ENCODE peak calls at places on chromosomes 1 and 21, in seven cellular contexts. One of them, this sample, is unnamed.

GRCh38 chr1:119711804-119712341 is at the start of gene PHGDH:
- DNase-seq in stomach: peak; percentile 75
- DNase-seq in WERI-Rb-1: peak; percentile 56
- DNase-seq in substantia nigra: peak; percentile 69
- DNase-seq in effector memory CD4-positive, alpha-beta T cell: no peak
- DNase-seq in foreskin keratinocyte: peak; percentile 69
- DNase-seq in HCT116: peak; percentile 80
- DNase-seq in this sample: peak; percentile 74

GRCh38 chr1:9066945-9067807 is 2.3 kb downstream of the SLC2A5 start:
- DNase-seq in stomach: no peak
- DNase-seq in WERI-Rb-1: no peak
- DNase-seq in substantia nigra: peak; percentile 32
- DNase-seq in effector memory CD4-positive, alpha-beta T cell: no peak
- DNase-seq in foreskin keratinocyte: no peak
- DNase-seq in HCT116: no peak
- DNase-seq in this sample: peak; percentile 84

GRCh38 chr1:241167121-241167619 is 189.8 kb downstream of the RGS7 start:
- DNase-seq in stomach: no peak
- DNase-seq in WERI-Rb-1: no peak
- DNase-seq in substantia nigra: no peak
- DNase-seq in effector memory CD4-positive, alpha-beta T cell: no peak
- DNase-seq in foreskin keratinocyte: no peak
- DNase-seq in HCT116: no peak
- DNase-seq in this sample: no peak

GRCh38 chr1:22739648-22740385 is 29.2 kb downstream of the EPHB2 start:
- DNase-seq in stomach: no peak
- DNase-seq in WERI-Rb-1: peak; percentile 24
- DNase-seq in substantia nigra: no peak
- DNase-seq in effector memory CD4-positive, alpha-beta T cell: no peak
- DNase-seq in foreskin keratinocyte: peak; percentile 52
- DNase-seq in HCT116: no peak
- DNase-seq in this sample: peak; percentile 74

GRCh38 chr1:43540653-43541071 is 10.0 kb downstream of the PTPRF start:
- DNase-seq in stomach: no peak
- DNase-seq in WERI-Rb-1: no peak
- DNase-seq in substantia nigra: peak; percentile 73
- DNase-seq in effector memory CD4-positive, alpha-beta T cell: no peak
- DNase-seq in foreskin keratinocyte: no peak
- DNase-seq in HCT116: no peak
- DNase-seq in this sample: no peak

GRCh38 chr21:26119906-26120305 is 50.7 kb downstream of the APP start:
- DNase-seq in stomach: no peak
- DNase-seq in WERI-Rb-1: no peak
- DNase-seq in substantia nigra: no peak
- DNase-seq in effector memory CD4-positive, alpha-beta T cell: no peak
- DNase-seq in foreskin keratinocyte: no peak
- DNase-seq in HCT116: no peak
- DNase-seq in this sample: no peak

GRCh38 chr21:20592482-20592881 is 405.7 kb upstream of the NCAM2 start:
- DNase-seq in stomach: no peak
- DNase-seq in WERI-Rb-1: no peak
- DNase-seq in substantia nigra: no peak
- DNase-seq in effector memory CD4-positive, alpha-beta T cell: no peak
- DNase-seq in foreskin keratinocyte: peak; percentile 17
- DNase-seq in HCT116: no peak
- DNase-seq in this sample: no peak

GRCh38 chr1:162756523-162756922 is 34.0 kb upstream of the HSD17B7 start:
- DNase-seq in stomach: no peak
- DNase-seq in WERI-Rb-1: no peak
- DNase-seq in substantia nigra: no peak
- DNase-seq in effector memory CD4-positive, alpha-beta T cell: no peak
- DNase-seq in foreskin keratinocyte: peak; percentile 21
- DNase-seq in HCT116: no peak
- DNase-seq in this sample: no peak

GRCh38 chr1:68703921-68704354 is 207.1 kb upstream of the DEPDC1 start:
- DNase-seq in stomach: no peak
- DNase-seq in WERI-Rb-1: no peak
- DNase-seq in substantia nigra: no peak
- DNase-seq in effector memory CD4-positive, alpha-beta T cell: no peak
- DNase-seq in foreskin keratinocyte: peak; percentile 18
- DNase-seq in HCT116: no peak
- DNase-seq in this sample: no peak

GRCh38 chr1:65310078-65310587 is 790 bp downstream of the DNAJC6 start:
- DNase-seq in stomach: no peak
- DNase-seq in WERI-Rb-1: peak; percentile 92
- DNase-seq in substantia nigra: peak; percentile 60
- DNase-seq in effector memory CD4-positive, alpha-beta T cell: no peak
- DNase-seq in foreskin keratinocyte: no peak
- DNase-seq in HCT116: no peak
- DNase-seq in this sample: no peak

GRCh38 chr1:8365661-8366362 is 47.9 kb downstream of the SLC45A1 start:
- DNase-seq in stomach: no peak
- DNase-seq in WERI-Rb-1: peak; percentile 8
- DNase-seq in substantia nigra: no peak
- DNase-seq in effector memory CD4-positive, alpha-beta T cell: no peak
- DNase-seq in foreskin keratinocyte: no peak
- DNase-seq in HCT116: no peak
- DNase-seq in this sample: no peak

GRCh38 chr1:235102993-235103411 is 25.6 kb downstream of the TOMM20 start:
- DNase-seq in stomach: no peak
- DNase-seq in WERI-Rb-1: no peak
- DNase-seq in substantia nigra: no peak
- DNase-seq in effector memory CD4-positive, alpha-beta T cell: no peak
- DNase-seq in foreskin keratinocyte: no peak
- DNase-seq in HCT116: no peak
- DNase-seq in this sample: no peak

DNA sequence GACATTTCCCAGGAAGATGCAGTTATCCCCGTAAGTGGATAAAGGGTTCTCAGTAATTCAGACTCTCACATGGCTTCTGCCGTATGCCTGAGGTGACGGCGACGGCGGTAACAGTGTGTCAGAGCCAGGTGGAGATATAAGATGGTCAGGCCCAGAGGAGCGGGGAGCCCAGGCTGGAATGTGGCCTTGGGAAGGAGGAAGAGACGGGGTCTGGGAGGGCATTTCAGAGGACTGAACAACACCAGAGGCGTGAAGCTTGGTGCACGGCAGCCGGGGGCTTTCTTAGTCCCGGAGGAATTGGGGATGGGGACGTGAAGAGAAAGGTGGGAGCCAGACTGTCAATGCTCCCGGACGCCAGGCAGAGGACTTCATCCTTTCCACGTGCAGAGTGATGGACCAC is 1.0 kb downstream of the RER1 start:
- DNase-seq in stomach: no peak
- DNase-seq in WERI-Rb-1: no peak
- DNase-seq in substantia nigra: no peak
- DNase-seq in effector memory CD4-positive, alpha-beta T cell: no peak
- DNase-seq in foreskin keratinocyte: no peak
- DNase-seq in HCT116: no peak
- DNase-seq in this sample: no peak
- H3K27ac ChIP-seq in stomach: peak overlapping the region; percentile 99
- H3K27ac ChIP-seq in WERI-Rb-1: peak overlapping the region; percentile 71
- H3K27ac ChIP-seq in substantia nigra: no peak overlapping the region
- H3K27ac ChIP-seq in effector memory CD4-positive, alpha-beta T cell: peak overlapping the region; percentile 73
- H3K27ac ChIP-seq in foreskin keratinocyte: no peak overlapping the region
- H3K27ac ChIP-seq in HCT116: peak overlapping the region; percentile 85
- H3K27ac ChIP-seq in this sample: no peak overlapping the region

GRCh38 chr1:20093940-20094391 is 24.0 kb downstream of the PLA2G5 start:
- DNase-seq in stomach: no peak
- DNase-seq in WERI-Rb-1: no peak
- DNase-seq in substantia nigra: no peak
- DNase-seq in effector memory CD4-positive, alpha-beta T cell: no peak
- DNase-seq in foreskin keratinocyte: no peak
- DNase-seq in HCT116: no peak
- DNase-seq in this sample: no peak
- H3K27ac ChIP-seq in stomach: peak overlapping the region; percentile 33
- H3K27ac ChIP-seq in WERI-Rb-1: no peak overlapping the region
- H3K27ac ChIP-seq in substantia nigra: no peak overlapping the region
- H3K27ac ChIP-seq in effector memory CD4-positive, alpha-beta T cell: no peak overlapping the region
- H3K27ac ChIP-seq in foreskin keratinocyte: no peak overlapping the region
- H3K27ac ChIP-seq in HCT116: no peak overlapping the region
- H3K27ac ChIP-seq in this sample: no peak overlapping the region

GRCh38 chr1:55639526-55639925 is 424.4 kb upstream of the USP24 start:
- DNase-seq in stomach: no peak
- DNase-seq in WERI-Rb-1: no peak
- DNase-seq in substantia nigra: no peak
- DNase-seq in effector memory CD4-positive, alpha-beta T cell: no peak
- DNase-seq in foreskin keratinocyte: no peak
- DNase-seq in HCT116: no peak
- DNase-seq in this sample: no peak
- H3K27ac ChIP-seq in stomach: no peak overlapping the region
- H3K27ac ChIP-seq in WERI-Rb-1: no peak overlapping the region
- H3K27ac ChIP-seq in substantia nigra: no peak overlapping the region
- H3K27ac ChIP-seq in effector memory CD4-positive, alpha-beta T cell: no peak overlapping the region
- H3K27ac ChIP-seq in foreskin keratinocyte: no peak overlapping the region
- H3K27ac ChIP-seq in HCT116: no peak overlapping the region
- H3K27ac ChIP-seq in this sample: no peak overlapping the region

GRCh38 chr1:32701421-32701911 is 1.1 kb downstream of the SYNC start:
- DNase-seq in stomach: no peak
- DNase-seq in WERI-Rb-1: no peak
- DNase-seq in substantia nigra: no peak
- DNase-seq in effector memory CD4-positive, alpha-beta T cell: no peak
- DNase-seq in foreskin keratinocyte: no peak
- DNase-seq in HCT116: no peak
- DNase-seq in this sample: no peak
- H3K27ac ChIP-seq in stomach: peak overlapping the region; percentile 87
- H3K27ac ChIP-seq in WERI-Rb-1: no peak overlapping the region
- H3K27ac ChIP-seq in substantia nigra: no peak overlapping the region
- H3K27ac ChIP-seq in effector memory CD4-positive, alpha-beta T cell: no peak overlapping the region
- H3K27ac ChIP-seq in foreskin keratinocyte: no peak overlapping the region
- H3K27ac ChIP-seq in HCT116: no peak overlapping the region
- H3K27ac ChIP-seq in this sample: peak overlapping the region; percentile 61

GRCh38 chr1:160082926-160083325 is 1.6 kb downstream of the KCNJ9 start:
- DNase-seq in stomach: no peak
- DNase-seq in WERI-Rb-1: no peak
- DNase-seq in substantia nigra: no peak
- DNase-seq in effector memory CD4-positive, alpha-beta T cell: no peak
- DNase-seq in foreskin keratinocyte: no peak
- DNase-seq in HCT116: no peak
- DNase-seq in this sample: no peak
- H3K27ac ChIP-seq in stomach: no peak overlapping the region
- H3K27ac ChIP-seq in WERI-Rb-1: no peak overlapping the region
- H3K27ac ChIP-seq in substantia nigra: peak overlapping the region; percentile 94
- H3K27ac ChIP-seq in effector memory CD4-positive, alpha-beta T cell: no peak overlapping the region
- H3K27ac ChIP-seq in foreskin keratinocyte: no peak overlapping the region
- H3K27ac ChIP-seq in HCT116: no peak overlapping the region
- H3K27ac ChIP-seq in this sample: no peak overlapping the region

GRCh38 chr1:246588322-246588721 is 22.1 kb downstream of the CNST start:
- DNase-seq in stomach: no peak
- DNase-seq in WERI-Rb-1: no peak
- DNase-seq in substantia nigra: no peak
- DNase-seq in effector memory CD4-positive, alpha-beta T cell: no peak
- DNase-seq in foreskin keratinocyte: no peak
- DNase-seq in HCT116: no peak
- DNase-seq in this sample: no peak

GRCh38 chr1:246591047-246591446 is 24.8 kb downstream of the CNST start:
- DNase-seq in stomach: no peak
- DNase-seq in WERI-Rb-1: no peak
- DNase-seq in substantia nigra: no peak
- DNase-seq in effector memory CD4-positive, alpha-beta T cell: no peak
- DNase-seq in foreskin keratinocyte: no peak
- DNase-seq in HCT116: no peak
- DNase-seq in this sample: no peak

GRCh38 chr1:246592695-246593094 is 26.4 kb downstream of the CNST start:
- DNase-seq in stomach: no peak
- DNase-seq in WERI-Rb-1: no peak
- DNase-seq in substantia nigra: no peak
- DNase-seq in effector memory CD4-positive, alpha-beta T cell: no peak
- DNase-seq in foreskin keratinocyte: no peak
- DNase-seq in HCT116: no peak
- DNase-seq in this sample: peak; percentile 88

GRCh38 chr1:246591958-246592357 is 25.7 kb downstream of the CNST start:
- DNase-seq in stomach: no peak
- DNase-seq in WERI-Rb-1: no peak
- DNase-seq in substantia nigra: no peak
- DNase-seq in effector memory CD4-positive, alpha-beta T cell: no peak
- DNase-seq in foreskin keratinocyte: no peak
- DNase-seq in HCT116: no peak
- DNase-seq in this sample: no peak

GRCh38 chr1:246591504-246591903 is 25.2 kb downstream of the CNST start:
- DNase-seq in stomach: no peak
- DNase-seq in WERI-Rb-1: no peak
- DNase-seq in substantia nigra: no peak
- DNase-seq in effector memory CD4-positive, alpha-beta T cell: no peak
- DNase-seq in foreskin keratinocyte: no peak
- DNase-seq in HCT116: no peak
- DNase-seq in this sample: no peak
- H3K27ac ChIP-seq in stomach: no peak overlapping the region
- H3K27ac ChIP-seq in WERI-Rb-1: no peak overlapping the region
- H3K27ac ChIP-seq in substantia nigra: no peak overlapping the region
- H3K27ac ChIP-seq in effector memory CD4-positive, alpha-beta T cell: no peak overlapping the region
- H3K27ac ChIP-seq in foreskin keratinocyte: no peak overlapping the region
- H3K27ac ChIP-seq in HCT116: no peak overlapping the region
- H3K27ac ChIP-seq in this sample: no peak overlapping the region

GRCh38 chr1:224216380-224216779 is 33.3 kb downstream of the DEGS1 start:
- DNase-seq in stomach: no peak
- DNase-seq in WERI-Rb-1: no peak
- DNase-seq in substantia nigra: no peak
- DNase-seq in effector memory CD4-positive, alpha-beta T cell: no peak
- DNase-seq in foreskin keratinocyte: no peak
- DNase-seq in HCT116: no peak
- DNase-seq in this sample: no peak

GRCh38 chr1:224213438-224214119 is 30.5 kb downstream of the DEGS1 start:
- DNase-seq in stomach: peak; percentile 48
- DNase-seq in WERI-Rb-1: no peak
- DNase-seq in substantia nigra: no peak
- DNase-seq in effector memory CD4-positive, alpha-beta T cell: no peak
- DNase-seq in foreskin keratinocyte: no peak
- DNase-seq in HCT116: no peak
- DNase-seq in this sample: no peak

GRCh38 chr1:224212618-224213037 is 29.6 kb downstream of the DEGS1 start:
- DNase-seq in stomach: no peak
- DNase-seq in WERI-Rb-1: no peak
- DNase-seq in substantia nigra: no peak
- DNase-seq in effector memory CD4-positive, alpha-beta T cell: no peak
- DNase-seq in foreskin keratinocyte: peak; percentile 89
- DNase-seq in HCT116: no peak
- DNase-seq in this sample: no peak

GRCh38 chr1:224205438-224205840 is 22.4 kb downstream of the DEGS1 start:
- DNase-seq in stomach: no peak
- DNase-seq in WERI-Rb-1: no peak
- DNase-seq in substantia nigra: no peak
- DNase-seq in effector memory CD4-positive, alpha-beta T cell: no peak
- DNase-seq in foreskin keratinocyte: peak; percentile 74
- DNase-seq in HCT116: no peak
- DNase-seq in this sample: no peak

DNA sequence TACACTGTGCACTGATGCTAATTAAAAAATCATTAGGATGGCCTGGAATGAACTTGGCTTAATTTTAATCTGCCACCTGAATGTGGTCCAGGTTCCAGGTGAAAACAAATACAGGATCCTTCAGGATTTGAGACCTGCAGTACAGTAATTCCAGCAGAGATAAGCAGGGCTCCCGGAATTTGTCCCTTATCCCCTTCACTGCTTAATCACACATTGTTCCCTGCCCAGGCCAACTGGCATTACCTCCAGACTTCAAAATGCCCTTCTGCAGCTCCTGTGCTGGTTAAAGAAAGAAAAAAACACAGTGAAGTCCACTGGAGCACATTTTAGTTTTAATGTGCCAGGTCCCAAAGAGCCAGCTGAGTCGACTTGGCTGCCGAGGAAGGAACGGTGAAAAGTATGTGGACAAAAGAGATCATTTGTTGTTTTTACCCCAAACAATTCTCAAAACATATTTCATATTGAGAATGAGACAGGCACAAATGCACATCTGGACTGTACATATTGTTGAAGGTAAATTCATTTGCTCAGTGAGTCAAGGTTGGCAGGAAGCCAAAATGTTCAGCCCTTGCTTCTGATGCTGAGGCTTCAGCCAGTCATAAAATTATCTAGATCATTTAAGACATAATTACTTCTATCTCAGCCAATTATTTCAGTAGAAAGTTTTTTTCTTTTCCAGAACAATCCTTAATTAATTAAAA is 28.4 kb downstream of the DEGS1 start:
- DNase-seq in stomach: peak; percentile 63
- DNase-seq in WERI-Rb-1: no peak
- DNase-seq in substantia nigra: no peak
- DNase-seq in effector memory CD4-positive, alpha-beta T cell: no peak
- DNase-seq in foreskin keratinocyte: no peak
- DNase-seq in HCT116: no peak
- DNase-seq in this sample: peak; percentile 66
- H3K27ac ChIP-seq in stomach: peak overlapping the region; percentile 81
- H3K27ac ChIP-seq in WERI-Rb-1: no peak overlapping the region
- H3K27ac ChIP-seq in substantia nigra: no peak overlapping the region
- H3K27ac ChIP-seq in effector memory CD4-positive, alpha-beta T cell: no peak overlapping the region
- H3K27ac ChIP-seq in foreskin keratinocyte: peak overlapping the region; percentile 20
- H3K27ac ChIP-seq in HCT116: no peak overlapping the region
- H3K27ac ChIP-seq in this sample: no peak overlapping the region

This sample was measured in AG04450.